ENCODE peak calls at places on chromosomes 6 and 20, in ten cellular contexts. D is cardiac fibroblast; V is pancreas; L is neural crest cell; Z is CD4-positive, alpha-beta T cell; F is AG09309; R is endothelial cell; M is RWPE1; A is glutamatergic neuron; Y is lower leg skin. W is an unnamed sample.

GRCh38 chr20:57709823-57710799 is at the start of gene PMEPA1:
- DNase-seq in A (peak), F (peak), V (peak), M (peak), Y (peak), D (peak), L (peak), Z (peak), R (peak), W (peak)

GRCh38 chr6:88916615-88917198 is 46.7 kb downstream of the RNGTT start:
- DNase-seq in Z (no peak), F (no peak), R (no peak), D (no peak), A (no peak), M (no peak), V (no peak), Y (no peak), L (no peak), W (no peak)

GRCh38 chr6:82875573-82876185 is 190.0 kb downstream of the UBE3D start:
- DNase-seq in Z (no peak), R (no peak), A (no peak), F (peak), V (no peak), L (no peak), Y (no peak), M (peak), D (peak), W (no peak)

GRCh38 chr20:9200196-9200595 is 131.3 kb downstream of the PLCB4 start:
- DNase-seq in V (no peak), D (peak), L (no peak), Z (no peak), M (no peak), F (no peak), R (no peak), A (no peak), Y (no peak), W (no peak)

GRCh38 chr6:134640975-134641429 is 308.9 kb downstream of the ALDH8A1 start:
- DNase-seq in Y (peak), M (peak), F (peak), A (peak), D (peak), L (peak), R (peak), Z (peak), V (peak), W (peak)

GRCh38 chr6:127869772-127870404 is 31.0 kb downstream of the THEMIS start:
- DNase-seq in A (no peak), D (no peak), L (no peak), M (no peak), V (no peak), F (no peak), Z (no peak), R (no peak), Y (no peak), W (no peak)

GRCh38 chr6:108651781-108652227 is 91.1 kb downstream of the FOXO3 start:
- DNase-seq in D (peak), F (peak), Z (no peak), L (no peak), Y (no peak), M (peak), R (no peak), V (no peak), A (no peak), W (no peak)

GRCh38 chr20:63963784-63964301 is 5.9 kb downstream of the ZNF512B start:
- DNase-seq in R (no peak), F (no peak), V (no peak), L (no peak), Y (no peak), A (peak), M (no peak), D (no peak), Z (no peak), W (no peak)

GRCh38 chr20:10798811-10799210 is 125.0 kb upstream of the JAG1 start:
- DNase-seq in D (peak), L (no peak), F (no peak), R (no peak), A (no peak), M (peak), Y (no peak), Z (no peak), V (no peak), W (no peak)

GRCh38 chr6:163438940-163439335 is 24.4 kb downstream of the QKI start:
- DNase-seq in L (no peak), F (no peak), A (peak), R (no peak), Y (no peak), M (no peak), D (no peak), Z (no peak), V (peak), W (no peak)

GRCh38 chr20:46554850-46555249 is 4.4 kb upstream of the OCSTAMP start:
- DNase-seq in M (no peak), F (no peak), Y (peak), R (no peak), A (no peak), Z (no peak), D (no peak), V (no peak), L (no peak), W (no peak)

GRCh38 chr6:157596886-157597285 is 215.9 kb downstream of the ZDHHC14 start:
- DNase-seq in F (no peak), L (no peak), M (no peak), A (no peak), V (no peak), D (no peak), Z (no peak), Y (no peak), R (no peak), W (no peak)

GRCh38 chr6:22102671-22103070 is 194.2 kb downstream of the PRL start:
- DNase-seq in F (no peak), V (no peak), L (no peak), Z (no peak), M (no peak), A (no peak), D (no peak), Y (no peak), R (no peak), W (no peak)

GRCh38 chr20:53918010-53918311 is 152.4 kb downstream of the BCAS1 start:
- DNase-seq in Y (peak), V (no peak), M (no peak), Z (no peak), R (no peak), D (no peak), A (no peak), L (no peak), F (no peak), W (no peak)

GRCh38 chr6:30599625-30600324 is 17.3 kb downstream of the PPP1R10 start:
- DNase-seq in Z (no peak), M (no peak), Y (no peak), A (no peak), R (peak), D (no peak), L (no peak), V (no peak), F (no peak), W (no peak)

GRCh38 chr20:10454135-10454750 is 19.1 kb downstream of the SLX4IP start:
- DNase-seq in Z (no peak), A (no peak), M (no peak), V (no peak), L (no peak), Y (no peak), R (no peak), F (no peak), D (no peak), W (no peak)

GRCh38 chr20:39853050-39853449 is 836.0 kb downstream of the MAFB start:
- DNase-seq in F (no peak), A (no peak), D (no peak), Z (no peak), L (no peak), V (no peak), R (no peak), Y (no peak), M (no peak), W (no peak)

GRCh38 chr6:169406794-169407193 is 153.1 kb upstream of the THBS2 start:
- DNase-seq in M (no peak), D (no peak), Z (no peak), A (no peak), F (no peak), L (no peak), R (no peak), V (no peak), Y (peak), W (no peak)

GRCh38 chr6:169411722-169412121 is 158.1 kb upstream of the THBS2 start:
- DNase-seq in F (no peak), V (no peak), Y (no peak), L (no peak), D (no peak), A (no peak), R (no peak), Z (no peak), M (no peak), W (no peak)

GRCh38 chr6:169407338-169407737 is 153.7 kb upstream of the THBS2 start:
- DNase-seq in M (no peak), R (no peak), Y (no peak), F (no peak), D (no peak), V (no peak), L (no peak), A (no peak), Z (no peak), W (no peak)

GRCh38 chr6:169411296-169411695 is 157.7 kb upstream of the THBS2 start:
- DNase-seq in D (no peak), A (no peak), V (no peak), R (no peak), L (no peak), Y (no peak), M (no peak), F (no peak), Z (no peak), W (no peak)

GRCh38 chr6:169409742-169410312 is 156.2 kb upstream of the THBS2 start:
- DNase-seq in Y (no peak), V (no peak), F (no peak), A (no peak), D (peak), L (no peak), R (no peak), Z (no peak), M (no peak), W (no peak)
- TF ChIP-seq CTCF in Y (no peak), V (no peak), F (no peak), A (no peak), D (peak), L (no peak), R (no peak), Z (no peak), M (no peak), W (no peak)

GRCh38 chr20:59770270-59770669 is 163.2 kb downstream of the SYCP2 start:
- DNase-seq in Z (no peak), A (no peak), M (peak), F (no peak), V (no peak), D (no peak), L (no peak), Y (no peak), R (no peak), W (no peak)
- TF ChIP-seq CTCF in Z (no peak), A (no peak), M (no peak), F (no peak), V (no peak), D (no peak), L (peak), Y (no peak), R (peak), W (no peak)

DNA sequence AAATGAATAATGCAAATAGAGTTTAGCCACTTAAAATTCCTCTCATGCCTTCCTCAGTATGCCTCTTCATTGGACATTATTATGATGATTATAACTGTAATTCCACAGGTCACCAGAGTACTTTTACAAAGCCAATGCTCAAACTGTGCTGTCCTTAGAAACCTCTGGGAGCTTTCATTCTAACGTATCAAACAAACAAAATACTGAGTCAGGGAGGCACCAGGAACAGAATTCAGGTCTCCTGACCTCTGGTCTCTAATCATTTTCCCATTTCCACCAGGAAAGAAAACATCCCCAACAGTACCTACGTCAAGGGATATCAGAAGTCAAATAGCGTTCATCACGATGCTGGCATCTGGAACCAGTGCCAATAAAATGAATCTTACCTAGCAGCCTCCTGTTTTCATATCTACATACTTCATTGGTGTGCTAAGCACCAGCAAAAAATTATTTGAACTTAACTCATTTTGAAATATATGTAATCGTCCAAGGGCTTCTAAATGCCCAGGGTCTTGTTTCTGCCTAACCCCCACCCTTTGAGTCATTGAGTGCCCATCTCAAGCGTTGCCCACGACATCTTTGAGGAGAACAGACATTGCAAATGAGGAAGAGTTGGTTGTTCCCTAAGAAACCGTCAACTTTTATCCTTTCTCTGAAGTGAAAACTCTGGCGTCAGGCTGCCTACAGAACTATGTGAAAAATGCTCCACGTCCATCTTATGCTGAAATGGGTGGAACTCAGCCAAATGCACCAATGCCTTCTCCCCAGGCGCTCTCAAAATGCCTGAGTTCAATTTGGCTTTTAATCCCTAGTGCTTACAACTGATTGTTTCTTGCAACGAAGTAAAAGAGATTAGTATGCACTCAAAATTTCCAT is 37.8 kb downstream of the NEDD9 start:
- DNase-seq in F (no peak), D (peak), R (no peak), V (no peak), Y (no peak), L (no peak), M (no peak), A (no peak), Z (no peak), W (no peak)
- TF ChIP-seq CTCF in F (no peak), D (no peak), R (no peak), V (no peak), Y (no peak), L (no peak), M (no peak), A (no peak), Z (no peak), W (no peak)

GRCh38 chr6:28988536-28989415 is 16.3 kb downstream of the ZNF311 start:
- DNase-seq in A (peak), R (peak), F (no peak), Z (peak), V (peak), Y (peak), M (peak), D (peak), L (peak), W (peak)
- TF ChIP-seq CTCF in A (peak), R (peak), F (peak), Z (peak), V (no peak), Y (no peak), M (peak), D (peak), L (peak), W (peak)

DNA sequence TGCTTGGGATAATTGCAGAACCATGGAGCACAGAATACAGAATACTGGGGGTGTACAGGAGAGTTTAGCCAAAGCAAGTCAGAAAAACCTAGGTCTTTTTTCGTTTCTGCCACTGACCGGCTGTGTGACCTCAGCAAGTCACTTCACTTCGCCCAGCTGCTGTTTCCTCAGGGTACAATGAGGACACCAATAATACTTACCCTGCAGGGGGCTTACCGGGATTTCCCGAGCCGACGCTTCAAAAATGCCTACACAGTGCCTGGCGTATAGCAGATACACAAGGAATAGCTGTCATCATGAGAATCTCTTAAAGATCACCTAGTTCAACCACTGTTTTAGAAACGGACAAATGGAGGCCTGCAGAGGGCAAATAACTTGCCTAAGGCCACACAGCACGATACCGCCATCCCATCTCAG is 772 bp downstream of the RIPOR3 start:
- DNase-seq in D (no peak), A (no peak), F (no peak), Z (no peak), L (no peak), R (peak), Y (no peak), M (no peak), V (no peak), W (no peak)
- TF ChIP-seq CTCF in D (no peak), A (no peak), F (no peak), Z (no peak), L (no peak), R (no peak), Y (no peak), M (no peak), V (no peak), W (no peak)

GRCh38 chr6:116111552-116112528 is 11.2 kb downstream of the NT5DC1 start:
- DNase-seq in R (peak), D (peak), A (peak), Y (no peak), M (no peak), F (no peak), V (no peak), L (peak), Z (peak), W (peak)
- TF ChIP-seq CTCF in R (peak), D (peak), A (peak), Y (no peak), M (peak), F (peak), V (no peak), L (peak), Z (peak), W (peak)

GRCh38 chr6:32692019-32692418 is 25.6 kb upstream of the HLA-DQB1 start:
- DNase-seq in A (peak), F (no peak), V (no peak), R (peak), D (no peak), Y (no peak), M (no peak), L (no peak), Z (peak), W (peak)
- TF ChIP-seq CTCF in A (no peak), F (peak), V (no peak), R (no peak), D (peak), Y (no peak), M (no peak), L (no peak), Z (peak), W (peak)

DNA sequence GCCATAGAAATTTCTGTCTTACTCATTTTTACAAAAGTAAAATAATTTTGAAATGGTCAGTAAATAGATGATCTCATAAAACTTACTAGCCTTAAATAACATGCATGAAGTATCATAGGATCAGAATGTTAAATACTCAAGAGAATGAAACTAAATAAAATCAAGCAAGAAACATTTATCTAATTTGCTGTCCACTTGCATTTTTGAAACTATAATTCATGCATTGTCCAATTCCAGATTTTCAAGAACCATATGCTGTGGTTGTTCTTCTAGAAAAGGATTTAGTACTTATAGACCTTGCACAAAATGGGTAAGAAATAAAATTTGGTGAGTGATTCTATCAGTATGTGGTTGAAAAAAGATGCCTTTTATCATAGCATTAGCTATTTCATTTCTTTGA is 107.0 kb downstream of the STXBP5 start:
- DNase-seq in A (no peak), R (no peak), D (no peak), F (peak), Z (no peak), L (no peak), M (no peak), V (no peak), Y (no peak), W (no peak)
- TF ChIP-seq CTCF in A (no peak), R (no peak), D (no peak), F (no peak), Z (no peak), L (no peak), M (no peak), V (no peak), Y (no peak), W (no peak)

GRCh38 chr6:130313206-130313605 is 52.6 kb upstream of the TMEM200A start:
- DNase-seq in M (no peak), R (no peak), V (no peak), A (no peak), Z (no peak), F (no peak), D (no peak), L (no peak), Y (no peak), W (no peak)
- TF ChIP-seq CTCF in M (no peak), R (peak), V (no peak), A (peak), Z (no peak), F (peak), D (peak), L (peak), Y (no peak), W (no peak)